ENCODE peak calls at places on chromosome 10, in four cellular contexts. V, T, D and N are unnamed samples.

GRCh38 chr10:15311885-15312280 is 59.2 kb downstream of the FAM171A1 start:
- DNase-seq in V (no peak), T (no peak), D (no peak), N (no peak)

GRCh38 chr10:118439824-118440223 is 97.7 kb upstream of the FAM204A start:
- DNase-seq in V (no peak), D (no peak), T (no peak), N (no peak)

GRCh38 chr10:27998178-27998953 is 513 bp downstream of the ODAD2 start:
- DNase-seq in T (no peak), D (peak; percentile 26), V (peak; percentile 55), N (peak; percentile 1)

GRCh38 chr10:109282510-109282909 is 640.8 kb downstream of the XPNPEP1 start:
- DNase-seq in V (no peak), T (no peak), D (peak; percentile 89), N (no peak)

GRCh38 chr10:121448768-121449456 is 149.3 kb downstream of the FGFR2 start:
- DNase-seq in T (no peak), V (no peak), D (no peak), N (no peak)

GRCh38 chr10:131891196-131891928 is 9.4 kb upstream of the PPP2R2D start:
- DNase-seq in V (no peak), D (peak; percentile 8), T (no peak), N (no peak)

GRCh38 chr10:58555170-58555929 is 42.7 kb downstream of the BICC1 start:
- DNase-seq in V (no peak), D (no peak), T (no peak), N (no peak)

GRCh38 chr10:100817268-100817839 is 72.0 kb downstream of the PAX2 start:
- DNase-seq in V (no peak), D (no peak), T (no peak), N (no peak)

GRCh38 chr10:124622158-124622557 is 122.0 kb downstream of the FAM53B start:
- DNase-seq in V (no peak), D (no peak), T (no peak), N (no peak)

GRCh38 chr10:33262871-33263270 is 71.6 kb downstream of the NRP1 start:
- DNase-seq in V (no peak), D (no peak), T (no peak), N (no peak)

GRCh38 chr10:119834188-119834587 is 38.5 kb downstream of the MCMBP start:
- DNase-seq in D (no peak), T (no peak), V (no peak), N (no peak)

GRCh38 chr10:9786101-9786500 is 1231.6 kb upstream of the CELF2 start:
- DNase-seq in V (no peak), D (peak; percentile 69), T (no peak), N (no peak)

GRCh38 chr10:80057171-80057570 is 21.3 kb upstream of the TMEM254 start:
- DNase-seq in V (no peak), D (no peak), T (no peak), N (no peak)

GRCh38 chr10:79487296-79488194 is 24.8 kb upstream of the EIF5AL1 start:
- DNase-seq in V (peak; percentile 65), T (no peak), D (peak; percentile 66), N (peak; percentile 7)

GRCh38 chr10:34194259-34194658 is 620.8 kb downstream of the PARD3 start:
- DNase-seq in V (no peak), D (peak; percentile 88), T (no peak), N (no peak)

GRCh38 chr10:80171248-80171660 is 34.1 kb downstream of the ANXA11 start:
- DNase-seq in T (no peak), D (no peak), V (peak; percentile 77), N (no peak)

GRCh38 chr10:110511734-110512449 is 14.2 kb downstream of the DUSP5 start:
- DNase-seq in T (no peak), V (no peak), D (no peak), N (no peak)

GRCh38 chr10:50988792-50989191 is 85.5 kb upstream of the PRKG1 start:
- DNase-seq in D (peak; percentile 53), T (no peak), V (no peak), N (no peak)

GRCh38 chr10:53904506-53905241 is 896.4 kb downstream of the PCDH15 start:
- DNase-seq in D (no peak), V (no peak), T (no peak), N (no peak)

GRCh38 chr10:110898391-110898790 is 20.6 kb downstream of the BBIP1 start:
- DNase-seq in V (no peak), D (peak; percentile 23), T (no peak), N (no peak)

GRCh38 chr10:79022565-79023488 is 45.9 kb upstream of the ZMIZ1 start:
- DNase-seq in V (peak; percentile 51), D (no peak), T (no peak), N (no peak)

GRCh38 chr10:80372675-80373074 is 16.1 kb downstream of the DYDC2 start:
- DNase-seq in D (no peak), T (no peak), V (no peak), N (no peak)

GRCh38 chr10:131746785-131747184 is 154.0 kb upstream of the PPP2R2D start:
- DNase-seq in V (no peak), T (no peak), D (no peak), N (no peak)

GRCh38 chr10:110500515-110500905 is 2.8 kb downstream of the DUSP5 start:
- DNase-seq in V (no peak), D (peak; percentile 81), T (no peak), N (no peak)

GRCh38 chr10:870564-871166 is 60.8 kb downstream of the LARP4B start:
- DNase-seq in T (no peak), V (no peak), D (no peak), N (no peak)

GRCh38 chr10:54159924-54160323 is 641.1 kb downstream of the PCDH15 start:
- DNase-seq in T (no peak), V (no peak), D (no peak), N (no peak)

GRCh38 chr10:28858641-28859040 is 181.3 kb downstream of the BAMBI start:
- DNase-seq in D (no peak), V (no peak), T (no peak), N (no peak)

GRCh38 chr10:72719941-72720592 is 28.1 kb downstream of the MCU start:
- DNase-seq in T (no peak), V (no peak), D (no peak), N (no peak)

GRCh38 chr10:5582736-5583135 is 58.0 kb downstream of the CALML3 start:
- DNase-seq in V (peak; percentile 28), D (no peak), T (no peak), N (no peak)

GRCh38 chr10:96319754-96320514 is 15.7 kb downstream of the DNTT start:
- DNase-seq in V (no peak), T (no peak), D (no peak), N (no peak)
- H3K27ac ChIP-seq in V (no peak overlapping the region), T (no peak overlapping the region), D (no peak overlapping the region), N (no peak overlapping the region)

GRCh38 chr10:18179901-18180300 is 39.7 kb downstream of the CACNB2 start:
- DNase-seq in D (peak; percentile 87), V (no peak), T (no peak), N (no peak)
- H3K27me3 ChIP-seq in D (no peaks in the 10 kb centered on the region), V (no peaks in the 10 kb centered on the region), T (no peaks in the 10 kb centered on the region), N (no peaks in the 10 kb centered on the region)

GRCh38 chr10:55801262-55801661 is 559.8 kb downstream of the ZWINT start:
- DNase-seq in D (no peak), V (no peak), T (no peak), N (no peak)
- H3K27ac ChIP-seq in D (no peak overlapping the region), V (no peak overlapping the region), T (no peak overlapping the region), N (no peak overlapping the region)

GRCh38 chr10:7492660-7493046 is 81.8 kb upstream of the SFMBT2 start:
- DNase-seq in T (no peak), D (no peak), V (no peak), N (no peak)
- H3K27me3 ChIP-seq in T (no peaks in the 10 kb centered on the region), D (no peaks in the 10 kb centered on the region), V (peaks cover 4% of the 10 kb centered on the region), N (no peaks in the 10 kb centered on the region)

DNA sequence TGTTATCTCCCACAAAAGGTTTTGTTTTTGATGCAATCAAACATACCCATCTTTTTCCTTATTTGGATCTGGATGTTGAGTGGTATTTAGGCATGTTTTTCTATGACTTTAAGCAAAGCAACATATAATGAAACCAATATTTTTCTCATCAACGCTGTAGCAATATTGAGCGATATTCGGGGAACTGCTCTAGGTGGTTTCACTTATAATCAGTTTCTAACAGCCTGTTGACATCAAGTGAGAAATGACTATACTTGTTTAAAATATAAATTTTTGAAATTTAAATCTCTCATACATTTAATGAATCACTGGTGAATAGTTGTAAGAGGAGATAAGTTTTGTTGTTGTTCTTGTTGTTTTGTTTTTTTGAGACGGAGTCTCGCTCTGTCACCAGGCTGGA is 52.8 kb upstream of the CCAR1 start:
- DNase-seq in T (no peak), V (no peak), D (no peak), N (no peak)
- H3K27ac ChIP-seq in T (no peak overlapping the region), V (no peak overlapping the region), D (no peak overlapping the region), N (no peak overlapping the region)

GRCh38 chr10:24241536-24241935 is 32.6 kb downstream of the KIAA1217 start:
- DNase-seq in V (no peak), T (no peak), D (no peak), N (no peak)

GRCh38 chr10:24239289-24239688 is 30.4 kb downstream of the KIAA1217 start:
- DNase-seq in V (no peak), D (no peak), T (no peak), N (no peak)

GRCh38 chr10:24240001-24240751 is 31.2 kb downstream of the KIAA1217 start:
- DNase-seq in V (no peak), T (no peak), D (no peak), N (no peak)

GRCh38 chr10:24237801-24238390 is 29.0 kb downstream of the KIAA1217 start:
- DNase-seq in T (no peak), D (no peak), V (no peak), N (no peak)

DNA sequence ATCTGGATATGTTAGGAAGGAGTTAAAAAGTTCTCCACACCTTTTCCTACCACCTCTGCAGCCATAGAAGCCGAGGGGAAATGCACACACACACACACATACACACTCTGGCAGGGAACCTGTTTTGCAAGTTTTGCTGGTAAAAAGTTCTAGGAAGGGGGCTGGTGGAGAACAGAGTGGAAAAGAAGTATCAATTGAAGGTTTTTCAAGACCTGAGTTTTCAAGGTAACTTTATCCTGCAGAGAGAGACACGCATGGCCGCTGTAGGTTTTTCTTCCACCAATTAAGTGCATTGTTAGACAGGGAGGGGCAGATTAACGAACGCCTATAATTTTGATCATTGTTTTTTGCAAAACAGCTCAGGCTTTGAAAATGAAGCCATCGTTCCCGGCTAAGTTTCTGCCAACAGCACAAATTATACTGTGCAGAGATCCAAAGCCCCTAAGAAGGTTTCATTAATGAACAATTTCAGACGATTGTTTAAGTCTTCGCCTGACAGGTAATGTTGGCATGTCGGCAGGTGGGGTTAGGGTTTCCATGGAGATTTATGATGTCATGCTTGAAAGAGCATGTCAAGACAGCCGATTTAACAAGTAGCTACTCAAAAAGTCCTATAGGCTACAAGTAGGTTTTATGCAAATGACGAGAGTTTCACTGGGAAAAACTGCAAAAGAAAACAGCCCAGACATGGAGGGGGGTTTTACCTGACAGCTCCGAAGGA is 29.7 kb downstream of the KIAA1217 start:
- DNase-seq in V (no peak), T (no peak), D (no peak), N (no peak)
- H3K27me3 ChIP-seq in V (no peaks in the 10 kb centered on the region), T (no peaks in the 10 kb centered on the region), D (peaks cover 4% of the 10 kb centered on the region), N (no peaks in the 10 kb centered on the region)